ENCODE peak calls at places on chromosome 19, in nine cellular contexts. H is neural progenitor cell, S is HCT116, K is OCI-LY7, J is GM23338, T is hepatocyte, Y is PC-3, M is GM23248, O is SK-N-SH. L is an unnamed sample.

GRCh38 chr19:50465986-50466771 is 10.1 kb upstream of the EMC10 start:
- DNase-seq in T (peak), S (peak), H (peak), Y (peak), O (peak), M (peak), J (peak), K (no peak), L (no peak)

GRCh38 chr19:43316591-43317319 is 36.7 kb upstream of the CD177 start:
- DNase-seq in T (peak), J (peak), S (peak), O (peak), M (peak), H (peak), K (no peak), Y (peak), L (peak)

GRCh38 chr19:3945838-3946237 is 13.0 kb downstream of the NMRK2 start:
- DNase-seq in O (no peak), S (no peak), Y (no peak), M (peak), K (no peak), T (no peak), H (no peak), J (no peak), L (no peak)

GRCh38 chr19:13102666-13103584 is at the start of gene LYL1:
- DNase-seq in Y (no peak), O (peak), K (peak), M (no peak), J (peak), T (peak), H (peak), S (no peak), L (peak)

GRCh38 chr19:13764101-13764807 is at the start of gene MRI1:
- DNase-seq in O (peak), Y (peak), K (peak), S (no peak), T (peak), M (peak), J (peak), H (peak), L (peak)

GRCh38 chr19:55485439-55486011 is 537 bp downstream of the NAT14 start:
- DNase-seq in S (no peak), Y (no peak), T (no peak), M (peak), J (no peak), O (no peak), H (no peak), K (peak), L (no peak)

GRCh38 chr19:33302974-33303790 is 848 bp upstream of the CEBPA start:
- DNase-seq in O (peak), S (no peak), Y (peak), K (peak), M (peak), J (peak), T (peak), H (peak), L (no peak)

GRCh38 chr19:4369109-4369887 is 25.9 kb downstream of the MPND start:
- DNase-seq in O (no peak), Y (no peak), M (peak), K (peak), J (peak), H (peak), S (no peak), T (no peak), L (peak)

GRCh38 chr19:4988770-4989251 is 19.9 kb downstream of the KDM4B start:
- DNase-seq in J (no peak), S (no peak), O (no peak), K (no peak), Y (no peak), H (no peak), T (no peak), M (peak), L (no peak)

GRCh38 chr19:3356805-3357204 is 9.6 kb upstream of the NFIC start:
- DNase-seq in O (no peak), S (no peak), H (no peak), M (peak), J (no peak), Y (no peak), K (no peak), T (no peak), L (no peak)

GRCh38 chr19:49680473-49681351 is 3.6 kb downstream of the PRMT1 start:
- DNase-seq in K (peak), J (peak), M (peak), Y (peak), T (peak), O (peak), H (peak), S (peak), L (peak)

GRCh38 chr19:51417107-51417806 is at the start of gene SIGLEC10:
- DNase-seq in O (no peak), K (peak), H (no peak), J (peak), M (no peak), Y (peak), T (no peak), S (no peak), L (no peak)

GRCh38 chr19:50568321-50569022 is at the start of gene LRRC4B:
- DNase-seq in K (no peak), T (peak), J (peak), S (no peak), H (peak), Y (no peak), O (peak), M (no peak), L (no peak)

GRCh38 chr19:54871713-54872112 is 2.3 kb upstream of the FCAR start:
- DNase-seq in K (no peak), O (no peak), T (no peak), J (no peak), H (no peak), S (no peak), M (no peak), Y (no peak), L (no peak)

GRCh38 chr19:4014541-4015491 is 7.3 kb downstream of the PIAS4 start:
- DNase-seq in T (peak), Y (no peak), M (no peak), K (peak), S (no peak), O (peak), J (peak), H (peak), L (no peak)

GRCh38 chr19:38837304-38837626 is 5.7 kb upstream of the ECH1 start:
- DNase-seq in S (no peak), T (peak), M (no peak), Y (no peak), O (peak), K (no peak), J (no peak), H (no peak), L (no peak)

GRCh38 chr19:38693380-38694223 is 46.2 kb downstream of the ACTN4 start:
- DNase-seq in Y (peak), J (peak), K (peak), H (peak), S (peak), O (no peak), M (peak), T (no peak), L (peak)

GRCh38 chr19:1501200-1501595 is 10.2 kb downstream of the REEP6 start:
- DNase-seq in Y (no peak), O (no peak), K (no peak), S (no peak), J (no peak), M (no peak), T (no peak), H (no peak), L (no peak)

GRCh38 chr19:33547676-33548075 is 26.1 kb upstream of the PEPD start:
- DNase-seq in Y (no peak), O (no peak), T (no peak), K (no peak), M (no peak), S (no peak), H (no peak), J (no peak), L (no peak)

GRCh38 chr19:34416021-34416545 is 11.9 kb downstream of the PDCD2L start:
- DNase-seq in Y (no peak), S (no peak), M (peak), T (no peak), J (no peak), K (no peak), H (no peak), O (no peak), L (no peak)

GRCh38 chr19:19657397-19657783 is 6.1 kb downstream of the ATP13A1 start:
- DNase-seq in T (no peak), H (no peak), O (peak), K (no peak), J (no peak), M (no peak), S (no peak), Y (no peak), L (no peak)

DNA sequence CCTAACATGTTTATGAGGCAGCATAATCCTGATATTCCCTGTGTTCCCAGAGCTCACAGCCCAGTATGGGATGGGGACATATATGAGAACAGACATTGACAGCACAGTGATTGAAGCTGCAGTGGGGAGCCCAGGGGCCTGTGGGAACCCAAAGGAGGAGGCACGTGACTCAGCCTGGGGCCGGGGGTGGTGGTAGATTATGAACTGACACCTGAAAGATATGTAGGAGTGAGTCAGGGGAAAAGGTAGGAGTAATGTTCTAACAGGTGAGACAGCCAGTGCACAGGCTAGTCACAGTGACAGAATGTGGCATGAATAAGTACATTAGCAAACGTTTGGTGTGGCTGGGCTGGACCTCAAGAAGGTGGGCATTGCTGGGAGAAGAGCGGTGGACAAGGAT is 29.0 kb downstream of the CKM start:
- DNase-seq in S (no peak), O (no peak), H (no peak), M (no peak), J (no peak), Y (peak), T (no peak), K (no peak), L (no peak)
- TF ChIP-seq EZH2phosphoT487 in S (no peak), O (no peak), H (no peak), M (no peak), J (no peak), Y (no peak), T (no peak), K (no peak), L (no peak)

GRCh38 chr19:42291437-42291815 is 10.5 kb upstream of the PRR19 start:
- DNase-seq in H (no peak), T (no peak), J (peak), Y (no peak), K (no peak), S (no peak), M (no peak), O (no peak), L (no peak)
- H3K4me3 ChIP-seq in H (no peak), T (no peak), J (no peak), Y (no peak), K (no peak), S (no peak), M (no peak), O (no peak), L (no peak)

GRCh38 chr19:46944918-46945628 is 74.6 kb upstream of the NPAS1 start:
- DNase-seq in K (no peak), J (peak), S (no peak), O (peak), Y (no peak), T (peak), M (peak), H (peak), L (peak)
- TF ChIP-seq EZH2phosphoT487 in K (no peak), J (no peak), S (no peak), O (no peak), Y (no peak), T (no peak), M (no peak), H (no peak), L (no peak)

GRCh38 chr19:58400638-58400915 is 5.1 kb downstream of the RNF225 start:
- DNase-seq in O (no peak), T (no peak), K (no peak), M (no peak), Y (no peak), H (no peak), S (no peak), J (no peak), L (no peak)
- H3K4me3 ChIP-seq in O (peak), T (no peak), K (peak), M (peak), Y (peak), H (peak), S (peak), J (peak), L (no peak)

GRCh38 chr19:16470911-16471811 is 609 bp downstream of the EPS15L1 start:
- DNase-seq in T (peak), H (peak), O (no peak), Y (peak), K (peak), J (peak), S (no peak), M (peak), L (peak)
- TF ChIP-seq EZH2phosphoT487 in T (no peak), H (no peak), O (no peak), Y (no peak), K (no peak), J (no peak), S (no peak), M (no peak), L (no peak)

DNA sequence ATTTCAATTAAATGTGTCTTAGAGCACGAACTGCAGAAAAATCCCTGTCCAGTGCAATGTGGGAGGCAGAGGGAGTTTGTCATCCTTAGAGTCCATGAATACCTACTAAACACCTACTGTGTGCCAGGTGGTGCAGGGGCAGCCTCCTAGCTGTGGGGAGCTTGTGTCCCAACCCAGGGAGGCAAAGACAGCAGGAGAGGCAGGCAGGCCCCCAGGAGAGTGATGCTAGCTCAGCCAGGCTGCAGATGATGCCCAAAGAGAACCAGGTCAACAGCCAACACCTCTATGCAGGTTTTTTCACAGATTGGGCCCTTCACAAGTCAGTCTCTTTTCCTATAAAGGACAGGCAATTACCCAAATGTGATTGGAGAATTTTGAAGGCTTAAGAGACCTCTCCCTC is 108.2 kb upstream of the UQCRFS1 start:
- DNase-seq in O (no peak), J (no peak), K (no peak), Y (no peak), M (no peak), T (no peak), S (no peak), H (no peak), L (no peak)
- H3K4me3 ChIP-seq in O (no peak), J (no peak), K (no peak), Y (no peak), M (no peak), T (no peak), S (no peak), H (no peak), L (no peak)

GRCh38 chr19:11324079-11324661 is 15.3 kb downstream of the RAB3D start:
- DNase-seq in T (peak), H (no peak), K (peak), O (peak), Y (peak), S (no peak), J (no peak), M (peak), L (no peak)
- TF ChIP-seq EZH2phosphoT487 in T (no peak), H (no peak), K (no peak), O (no peak), Y (no peak), S (no peak), J (no peak), M (no peak), L (no peak)

GRCh38 chr19:30676990-30677679 is 305.0 kb downstream of the ZNF536 start:
- DNase-seq in T (no peak), Y (no peak), K (no peak), O (no peak), H (no peak), M (no peak), J (no peak), S (no peak), L (no peak)
- H3K4me3 ChIP-seq in T (no peak), Y (no peak), K (no peak), O (no peak), H (no peak), M (no peak), J (no peak), S (no peak), L (no peak)

L was measured in MM.1S.